ENCODE peak calls at places on chromosomes 6 and 20, in seven cellular contexts. U is GM12891, F is H1, G is HepG2, E is K562, N is SK-N-SH, R is GM12878. Z is an unnamed sample.

GRCh38 chr6:21744321-21744720 is 150.8 kb downstream of the SOX4 start:
- DNase-seq in U (no peak), F (no peak), G (no peak), E (no peak), N (no peak), R (no peak), Z (no peak)

GRCh38 chr6:17519120-17519519 is 81.0 kb upstream of the FAM8A1 start:
- DNase-seq in U (no peak), F (no peak), G (no peak), E (no peak), N (no peak), R (no peak), Z (no peak)

GRCh38 chr6:23354004-23354403 is 772.0 kb upstream of the NRSN1 start:
- DNase-seq in U (no peak), F (no peak), G (no peak), E (no peak), N (no peak), R (no peak), Z (no peak)

GRCh38 chr20:23061713-23062561 is 12.5 kb upstream of the THBD start:
- DNase-seq in U (no peak), F (peak), G (peak), E (no peak), N (no peak), R (no peak), Z (no peak)

GRCh38 chr20:44050925-44051660 is 135.9 kb downstream of the JPH2 start:
- DNase-seq in U (no peak), F (peak), G (no peak), E (no peak), N (no peak), R (no peak), Z (no peak)

GRCh38 chr6:44075137-44076015 is 51.9 kb downstream of the MRPL14 start:
- DNase-seq in U (no peak), F (no peak), G (peak), E (no peak), N (no peak), R (no peak), Z (no peak)

GRCh38 chr20:58017237-58017969 is 211.1 kb downstream of the ANKRD60 start:
- DNase-seq in U (no peak), F (no peak), G (peak), E (no peak), N (no peak), R (no peak), Z (no peak)

GRCh38 chr20:7984192-7984591 is 35.4 kb downstream of the TMX4 start:
- DNase-seq in U (no peak), F (peak), G (no peak), E (no peak), N (no peak), R (no peak), Z (no peak)

GRCh38 chr6:1136856-1137255 is 175.0 kb upstream of the FOXQ1 start:
- DNase-seq in U (no peak), F (no peak), G (no peak), E (no peak), N (no peak), R (no peak), Z (no peak)

GRCh38 chr20:48298424-48298823 is 513.1 kb upstream of the SULF2 start:
- DNase-seq in U (no peak), F (no peak), G (no peak), E (no peak), N (no peak), R (no peak), Z (no peak)

GRCh38 chr20:48302149-48302548 is 516.9 kb upstream of the SULF2 start:
- DNase-seq in U (no peak), F (no peak), G (no peak), E (no peak), N (no peak), R (no peak), Z (no peak)

GRCh38 chr20:48301189-48301588 is 515.9 kb upstream of the SULF2 start:
- DNase-seq in U (no peak), F (no peak), G (peak), E (no peak), N (no peak), R (no peak), Z (no peak)

GRCh38 chr20:48295966-48296421 is 510.7 kb upstream of the SULF2 start:
- DNase-seq in U (no peak), F (no peak), G (peak), E (no peak), N (no peak), R (no peak), Z (no peak)

GRCh38 chr20:48298851-48299484 is 513.7 kb upstream of the SULF2 start:
- DNase-seq in U (no peak), F (no peak), G (peak), E (no peak), N (peak), R (no peak), Z (no peak)
- TF ChIP-seq POLR2AphosphoS5 in U (no peak), F (no peak), G (no peak), E (no peak), N (peak), R (no peak), Z (no peak)

GRCh38 chr6:109393882-109394281 is 11.6 kb upstream of the CD164 start:
- DNase-seq in U (no peak), F (no peak), G (no peak), E (no peak), N (no peak), R (no peak), Z (no peak)
- TF ChIP-seq TAF1 in U (no peak), F (no peak), G (no peak), E (no peak), N (no peak), R (no peak), Z (no peak)

GRCh38 chr6:42451595-42452170 is at the start of gene TRERF1:
- DNase-seq in U (peak), F (peak), G (no peak), E (peak), N (peak), R (no peak), Z (peak)

GRCh38 chr6:42448906-42449659 is 2.6 kb downstream of the TRERF1 start:
- DNase-seq in U (no peak), F (no peak), G (no peak), E (no peak), N (no peak), R (no peak), Z (no peak)

GRCh38 chr6:42449917-42450313 is 1.8 kb downstream of the TRERF1 start:
- DNase-seq in U (no peak), F (no peak), G (no peak), E (no peak), N (no peak), R (no peak), Z (no peak)

GRCh38 chr6:42451146-42451594 is 556 bp downstream of the TRERF1 start:
- DNase-seq in U (no peak), F (no peak), G (no peak), E (no peak), N (no peak), R (no peak), Z (no peak)

DNA sequence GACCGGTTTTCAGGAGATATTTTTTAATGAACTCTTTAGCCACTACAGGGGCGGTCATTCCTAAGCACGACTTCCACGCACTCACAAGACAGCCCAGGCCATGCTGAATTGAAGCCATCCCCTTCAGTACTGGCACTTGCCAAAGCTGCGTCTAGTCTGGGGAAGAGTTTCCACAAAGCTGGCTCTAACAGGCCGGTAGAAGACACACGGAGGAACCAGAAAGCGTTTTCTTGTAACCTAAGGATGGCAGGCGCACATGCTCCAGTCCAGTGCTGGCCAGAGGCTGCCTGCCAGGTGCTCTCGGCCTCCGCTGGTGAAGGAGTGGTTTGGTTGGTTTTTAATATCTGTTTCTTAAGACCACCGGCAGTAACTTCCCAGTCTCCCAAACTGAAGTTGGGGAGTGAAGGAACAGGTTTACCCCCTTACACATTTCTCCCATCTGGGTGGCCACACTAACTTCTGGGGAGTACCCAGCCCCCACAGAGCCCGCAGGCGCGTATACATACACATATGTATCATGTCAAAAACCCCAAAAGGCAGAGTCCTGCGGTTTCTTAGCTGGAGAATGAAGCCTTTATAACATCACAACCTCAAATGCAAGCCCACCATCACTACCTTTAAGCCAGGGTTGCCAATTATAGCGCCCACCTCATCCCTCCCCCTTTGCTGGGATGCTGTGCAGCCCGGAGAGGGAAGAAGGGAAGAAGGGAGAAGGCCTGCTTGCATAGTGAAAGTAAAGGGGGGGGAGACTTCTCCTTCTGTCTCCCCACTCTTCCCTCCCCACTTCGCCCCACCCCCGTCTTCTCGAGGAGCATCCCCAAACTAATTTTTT is 1.2 kb downstream of the TRERF1 start:
- DNase-seq in U (no peak), F (no peak), G (no peak), E (no peak), N (no peak), R (no peak), Z (no peak)
- TF ChIP-seq POLR2AphosphoS5 in U (no peak), F (no peak), G (no peak), E (no peak), N (no peak), R (no peak), Z (no peak)

DNA sequence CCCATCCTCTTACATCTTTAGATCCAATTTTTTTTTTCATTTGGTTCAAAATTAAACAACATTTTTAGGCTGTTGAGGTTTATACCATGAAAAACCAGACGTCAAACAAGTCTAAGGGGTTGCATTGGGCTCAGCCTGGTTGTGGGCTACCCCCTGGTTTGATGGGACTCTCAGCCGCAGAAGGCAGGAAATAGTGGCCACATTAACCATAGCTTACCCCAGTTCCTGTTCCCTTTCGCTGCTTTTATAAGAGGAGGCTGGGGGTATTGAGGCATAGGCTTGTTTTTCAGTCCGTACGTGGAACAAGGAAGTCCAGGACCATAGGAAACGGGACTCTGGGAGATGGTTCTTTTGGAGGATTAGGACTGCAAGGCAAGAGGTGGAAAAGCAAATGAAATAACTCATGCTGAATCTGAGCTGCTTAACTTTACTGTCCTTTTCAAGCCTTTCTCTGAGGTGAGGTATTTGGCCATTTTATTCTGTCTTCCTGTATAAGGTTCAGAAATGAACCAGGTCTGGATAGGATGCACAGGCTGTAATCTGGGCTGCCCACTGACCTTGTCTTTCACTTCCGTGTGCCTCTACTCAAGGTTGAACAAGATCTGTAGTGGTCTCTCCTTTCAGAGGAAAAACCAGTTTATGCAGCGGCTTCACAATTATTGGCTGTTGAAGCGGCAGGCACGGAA is 7.7 kb downstream of the BRPF3 start:
- DNase-seq in U (no peak), F (no peak), G (no peak), E (no peak), N (no peak), R (peak), Z (peak)
- TF ChIP-seq TAF1 in U (no peak), F (no peak), G (no peak), E (no peak), N (no peak), R (no peak), Z (no peak)

GRCh38 chr20:36471885-36472642 is 69.3 kb upstream of the MYL9 start:
- DNase-seq in U (no peak), F (no peak), G (no peak), E (no peak), N (no peak), R (no peak), Z (no peak)

GRCh38 chr20:36470482-36471062 is 70.7 kb upstream of the MYL9 start:
- DNase-seq in U (no peak), F (no peak), G (no peak), E (no peak), N (no peak), R (no peak), Z (no peak)

GRCh38 chr20:36473164-36473563 is 68.2 kb upstream of the MYL9 start:
- DNase-seq in U (no peak), F (no peak), G (no peak), E (no peak), N (no peak), R (no peak), Z (no peak)

GRCh38 chr20:36474563-36474962 is 66.8 kb upstream of the MYL9 start:
- DNase-seq in U (no peak), F (no peak), G (no peak), E (no peak), N (no peak), R (no peak), Z (no peak)

DNA sequence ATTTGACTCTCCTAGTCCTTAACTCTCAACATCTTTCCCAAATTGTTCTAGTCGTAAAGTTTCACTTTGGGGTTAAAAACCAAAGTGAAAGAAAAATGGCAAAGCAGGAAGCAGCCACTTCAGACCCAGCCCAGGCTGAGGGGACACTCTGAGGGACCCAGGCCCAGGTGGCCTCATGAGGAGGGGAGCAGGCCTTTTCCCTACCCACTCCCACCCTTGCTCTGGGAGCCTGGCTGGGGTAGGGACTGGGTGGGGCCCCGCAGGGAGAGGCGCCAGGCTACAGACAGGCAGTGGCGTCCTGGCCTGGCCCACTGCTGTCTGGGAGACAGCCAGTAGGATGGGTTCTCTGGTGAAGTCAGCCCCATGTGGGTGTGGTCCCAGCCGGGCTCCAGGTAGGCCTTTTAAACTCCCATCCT is 68.7 kb upstream of the MYL9 start:
- DNase-seq in U (no peak), F (peak), G (no peak), E (peak), N (no peak), R (no peak), Z (peak)
- TF ChIP-seq POLR2AphosphoS5 in U (no peak), F (no peak), G (no peak), E (no peak), N (no peak), R (peak), Z (no peak)

Z was measured in GM12892.